ENCODE peak calls at places on chromosome 15, in seven cellular contexts. E is bronchial epithelial cell, X is fibroblast of mammary gland, B is left ventricle myocardium inferior, C is fibroblast of the aortic adventitia, V is psoas muscle, R is transverse colon. Y is an unnamed sample.

GRCh38 chr15:90184786-90185704 is 16.1 kb upstream of the SEMA4B start:
- DNase-seq in E (peak; percentile 18), X (no peak), B (peak; percentile 75), C (no peak), V (peak; percentile 72), R (peak; percentile 81), Y (no peak)

GRCh38 chr15:59018833-59019232 is 31.4 kb downstream of the RNF111 start:
- DNase-seq in E (no peak), X (no peak), B (no peak), C (no peak), V (no peak), R (no peak), Y (no peak)

GRCh38 chr15:36356978-36357582 is 222.3 kb upstream of the CDIN1 start:
- DNase-seq in E (no peak), X (peak; percentile 84), B (no peak), C (peak; percentile 95), V (no peak), R (no peak), Y (no peak)

GRCh38 chr15:51424780-51425179 is 83.3 kb downstream of the GLDN start:
- DNase-seq in E (no peak), X (no peak), B (no peak), C (no peak), V (no peak), R (no peak), Y (peak; percentile 65)

GRCh38 chr15:96270581-96271172 is 59.8 kb upstream of the NR2F2 start:
- DNase-seq in E (peak; percentile 87), X (peak; percentile 80), B (no peak), C (peak; percentile 56), V (no peak), R (no peak), Y (no peak)

GRCh38 chr15:40372966-40373365 is 9.6 kb upstream of the KNSTRN start:
- DNase-seq in E (no peak), X (no peak), B (no peak), C (peak; percentile 42), V (no peak), R (no peak), Y (no peak)

GRCh38 chr15:35123743-35124142 is 38.6 kb upstream of the NANOGP8 start:
- DNase-seq in E (no peak), X (no peak), B (no peak), C (peak; percentile 13), V (no peak), R (no peak), Y (no peak)

GRCh38 chr15:100941536-100941935 is 22.4 kb downstream of the LRRK1 start:
- DNase-seq in E (no peak), X (no peak), B (no peak), C (no peak), V (no peak), R (no peak), Y (no peak)

GRCh38 chr15:40846846-40847224 is 3.0 kb downstream of the SPINT1 start:
- DNase-seq in E (peak; percentile 67), X (no peak), B (no peak), C (no peak), V (no peak), R (peak; percentile 42), Y (no peak)

GRCh38 chr15:76368135-76368588 is 31.6 kb downstream of the ISL2 start:
- DNase-seq in E (peak; percentile 29), X (no peak), B (no peak), C (peak; percentile 81), V (no peak), R (peak; percentile 19), Y (peak; percentile 40)

GRCh38 chr15:96889734-96890480 is 559.4 kb downstream of the NR2F2 start:
- DNase-seq in E (no peak), X (no peak), B (no peak), C (peak; percentile 2), V (no peak), R (no peak), Y (no peak)

GRCh38 chr15:100682468-100682867 is 80.1 kb downstream of the ASB7 start:
- DNase-seq in E (no peak), X (no peak), B (no peak), C (no peak), V (no peak), R (no peak), Y (no peak)

GRCh38 chr15:56802164-56802563 is 68.9 kb upstream of the ZNF280D start:
- DNase-seq in E (no peak), X (no peak), B (no peak), C (no peak), V (no peak), R (no peak), Y (no peak)

GRCh38 chr15:66481107-66481856 is 16.3 kb downstream of the SNAPC5 start:
- DNase-seq in E (peak; percentile 90), X (no peak), B (no peak), C (no peak), V (no peak), R (no peak), Y (no peak)

GRCh38 chr15:90160781-90161727 is 40.1 kb upstream of the SEMA4B start:
- DNase-seq in E (peak; percentile 72), X (no peak), B (no peak), C (no peak), V (no peak), R (peak; percentile 85), Y (peak; percentile 93)

GRCh38 chr15:26323564-26323963 is 449.3 kb downstream of the GABRB3 start:
- DNase-seq in E (no peak), X (no peak), B (no peak), C (no peak), V (no peak), R (no peak), Y (no peak)

GRCh38 chr15:88073386-88073681 is 183.2 kb downstream of the NTRK3 start:
- DNase-seq in E (no peak), X (no peak), B (no peak), C (no peak), V (no peak), R (no peak), Y (no peak)

GRCh38 chr15:99435138-99435695 is 130.6 kb upstream of the MEF2A start:
- DNase-seq in E (peak; percentile 40), X (no peak), B (no peak), C (no peak), V (no peak), R (peak; percentile 90), Y (peak; percentile 70)

GRCh38 chr15:92882697-92883642 is 17.2 kb upstream of the CHD2 start:
- DNase-seq in E (no peak), X (no peak), B (peak; percentile 28), C (no peak), V (peak; percentile 43), R (no peak), Y (no peak)

GRCh38 chr15:56741541-56741940 is 8.2 kb upstream of the ZNF280D start:
- DNase-seq in E (no peak), X (no peak), B (no peak), C (peak; percentile 53), V (no peak), R (no peak), Y (no peak)

GRCh38 chr15:76991048-76991447 is 3.9 kb upstream of the PSTPIP1 start:
- DNase-seq in E (no peak), X (no peak), B (no peak), C (no peak), V (no peak), R (no peak), Y (no peak)

GRCh38 chr15:99249270-99249817 is at the start of gene TTC23:
- DNase-seq in E (peak; percentile 94), X (peak; percentile 90), B (no peak), C (peak; percentile 92), V (no peak), R (peak; percentile 21), Y (no peak)

GRCh38 chr15:97759363-97759762 is 201.1 kb upstream of the ARRDC4 start:
- DNase-seq in E (peak; percentile 76), X (peak; percentile 38), B (no peak), C (no peak), V (no peak), R (no peak), Y (no peak)

DNA sequence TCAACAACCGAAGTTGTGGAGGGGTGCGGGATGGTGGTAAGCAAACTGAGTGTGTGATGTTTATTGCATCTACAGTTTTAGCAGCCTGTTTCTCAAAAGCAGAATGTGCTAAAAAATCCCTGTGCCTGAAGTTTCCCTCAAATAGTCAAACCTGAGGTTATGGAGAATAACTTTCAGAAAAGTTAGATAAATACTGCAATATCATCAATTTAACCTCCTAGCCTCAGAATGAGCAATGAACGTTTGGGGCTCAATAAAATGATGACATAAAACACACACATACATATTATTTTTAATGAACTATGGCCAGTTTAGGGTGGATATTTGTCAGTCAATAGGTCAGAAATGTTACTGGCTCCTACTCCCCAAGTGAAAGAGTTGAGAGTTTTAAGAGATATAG is 201.6 kb downstream of the SEMA6D start:
- DNase-seq in E (no peak), X (no peak), B (no peak), C (no peak), V (no peak), R (no peak), Y (no peak)
- H3K4me3 ChIP-seq in E (no peak overlapping the region), X (no peak overlapping the region), B (no peak overlapping the region), C (no peak overlapping the region), V (no peak overlapping the region), R (no peak overlapping the region), Y (no peak overlapping the region)

DNA sequence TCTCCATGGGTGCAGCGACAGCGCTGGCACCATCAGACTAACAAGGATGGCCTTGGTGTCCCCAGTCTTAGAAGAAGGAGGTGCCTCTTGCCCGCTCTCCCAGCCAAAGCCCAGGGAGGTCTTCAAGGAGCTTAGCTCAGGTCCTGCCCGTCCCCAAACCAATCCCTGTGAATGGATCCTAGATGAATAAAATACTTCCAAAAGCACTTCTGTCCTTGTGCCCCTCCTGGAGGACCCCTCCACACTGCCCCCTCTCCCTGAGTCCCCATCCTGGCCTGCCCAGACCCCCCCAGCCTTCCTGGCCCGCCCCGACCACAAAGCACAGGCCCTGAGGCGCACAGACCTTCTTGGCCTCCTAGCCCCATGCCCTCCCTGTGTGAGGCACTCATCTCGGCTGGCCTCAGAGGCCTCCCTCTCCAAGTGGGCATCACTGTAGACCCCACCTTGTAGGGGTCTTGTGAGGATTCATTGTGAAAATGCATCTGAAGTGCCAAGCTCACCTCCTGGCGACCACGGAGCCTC is 8.4 kb downstream of the SLC28A1 start:
- DNase-seq in E (no peak), X (no peak), B (no peak), C (no peak), V (no peak), R (no peak), Y (no peak)
- TF ChIP-seq CTCF in E (no peak), X (no peak), B (no peak), C (no peak), V (no peak), R (no peak), Y (no peak)

GRCh38 chr15:45451265-45451664 is 71.3 kb downstream of the SLC30A4 start:
- DNase-seq in E (no peak), X (no peak), B (no peak), C (no peak), V (no peak), R (no peak), Y (no peak)
- H3K4me3 ChIP-seq in E (no peak overlapping the region), X (no peak overlapping the region), B (no peak overlapping the region), C (no peak overlapping the region), V (no peak overlapping the region), R (peak overlapping the region; percentile 56), Y (no peak overlapping the region)

GRCh38 chr15:32844118-32844711 is 126.4 kb downstream of the GREM1 start:
- DNase-seq in E (peak; percentile 51), X (peak; percentile 72), B (no peak), C (peak; percentile 72), V (no peak), R (no peak), Y (no peak)
- TF ChIP-seq CTCF in E (peak; percentile 52), X (peak; percentile 77), B (peak; percentile 68), C (peak; percentile 66), V (peak; percentile 46), R (peak; percentile 44), Y (peak; percentile 81)

Y was measured in LNCaP clone FGC.